ENCODE peak calls at places on chromosomes 3 and 15, in seven cellular contexts. M is IMR-90, O is mesendoderm, A is H9, D is H1, G is mesenchymal stem cell, R is trophoblast cell. W is an unnamed sample. For H3K27me3, the result is how much of the 10 kb centered on the place peaks cover.

GRCh38 chr3:141320399-141321108 is 47.8 kb upstream of the ZBTB38 start:
- DNase-seq in M (no peak), O (no peak), A (no peak), D (no peak), G (no peak), R (no peak), W (no peak)

GRCh38 chr3:132643366-132643765 is 16.2 kb downstream of the ACAD11 start:
- DNase-seq in M (no peak), O (no peak), A (no peak), D (no peak), G (no peak), R (no peak), W (no peak)

GRCh38 chr15:40263036-40263754 is 19.7 kb downstream of the ANKRD63 start:
- DNase-seq in M (peak), O (no peak), A (no peak), D (no peak), G (peak), R (no peak), W (no peak)

GRCh38 chr3:15647629-15648167 is 46.2 kb downstream of the BTD start:
- DNase-seq in M (peak), O (no peak), A (no peak), D (no peak), G (peak), R (no peak), W (no peak)

GRCh38 chr3:174786825-174787224 is 72.3 kb upstream of the NAALADL2 start:
- DNase-seq in M (no peak), O (no peak), A (no peak), D (no peak), G (no peak), R (no peak), W (no peak)

GRCh38 chr15:66766282-66767228 is 64.5 kb downstream of the SMAD6 start:
- DNase-seq in M (peak), O (no peak), A (no peak), D (no peak), G (peak), R (no peak), W (no peak)

GRCh38 chr15:64149424-64150235 is 1.9 kb upstream of the SNX22 start:
- DNase-seq in M (no peak), O (peak), A (peak), D (no peak), G (peak), R (peak), W (no peak)

GRCh38 chr3:13714251-13714916 is 165.5 kb downstream of the FBLN2 start:
- DNase-seq in M (no peak), O (no peak), A (peak), D (no peak), G (no peak), R (no peak), W (no peak)

GRCh38 chr3:48128779-48129178 is 59.4 kb downstream of the CDC25A start:
- DNase-seq in M (no peak), O (no peak), A (no peak), D (no peak), G (no peak), R (no peak), W (no peak)

GRCh38 chr3:51559266-51559907 is 20.9 kb downstream of the RAD54L2 start:
- DNase-seq in M (peak), O (no peak), A (no peak), D (no peak), G (peak), R (no peak), W (no peak)

GRCh38 chr15:97686324-97686723 is 274.2 kb upstream of the ARRDC4 start:
- DNase-seq in M (no peak), O (no peak), A (no peak), D (no peak), G (no peak), R (no peak), W (no peak)

GRCh38 chr3:14358426-14359211 is 43.8 kb upstream of the SLC6A6 start:
- DNase-seq in M (peak), O (no peak), A (no peak), D (no peak), G (peak), R (no peak), W (no peak)

GRCh38 chr3:78979083-78979482 is 788.7 kb downstream of the ROBO1 start:
- DNase-seq in M (no peak), O (peak), A (no peak), D (no peak), G (no peak), R (no peak), W (peak)

GRCh38 chr15:64096486-64097431 is 977 bp downstream of the SNX1 start:
- DNase-seq in M (peak), O (peak), A (no peak), D (no peak), G (peak), R (peak), W (no peak)

GRCh38 chr3:184262166-184262926 is 993 bp upstream of the CAMK2N2 start:
- DNase-seq in M (peak), O (peak), A (peak), D (no peak), G (no peak), R (peak), W (no peak)

GRCh38 chr3:8937064-8938020 is 25.9 kb downstream of the RAD18 start:
- DNase-seq in M (peak), O (no peak), A (no peak), D (no peak), G (peak), R (peak), W (no peak)

GRCh38 chr3:49813497-49814174 is at the start of gene UBA7:
- DNase-seq in M (peak), O (no peak), A (no peak), D (no peak), G (peak), R (peak), W (no peak)

GRCh38 chr15:31214158-31214863 is 112.3 kb upstream of the KLF13 start:
- DNase-seq in M (no peak), O (no peak), A (no peak), D (no peak), G (no peak), R (no peak), W (no peak)
- H2BK5ac ChIP-seq in M (no peak), O (no peak), A (no peak), D (no peak), G (no peak), R (no peak), W (no peak)

GRCh38 chr15:59437777-59438574 is at the start of gene FAM81A:
- DNase-seq in M (peak), O (peak), A (peak), D (no peak), G (peak), R (peak), W (peak)

GRCh38 chr15:59437473-59437776 is 561 bp upstream of the FAM81A start:
- DNase-seq in M (no peak), O (no peak), A (no peak), D (no peak), G (no peak), R (no peak), W (no peak)

GRCh38 chr15:59436774-59437472 is 1.1 kb upstream of the FAM81A start:
- DNase-seq in M (no peak), O (no peak), A (no peak), D (no peak), G (peak), R (no peak), W (no peak)

GRCh38 chr15:59438891-59439290 is 905 bp downstream of the FAM81A start:
- DNase-seq in M (no peak), O (no peak), A (no peak), D (no peak), G (peak), R (no peak), W (no peak)

DNA sequence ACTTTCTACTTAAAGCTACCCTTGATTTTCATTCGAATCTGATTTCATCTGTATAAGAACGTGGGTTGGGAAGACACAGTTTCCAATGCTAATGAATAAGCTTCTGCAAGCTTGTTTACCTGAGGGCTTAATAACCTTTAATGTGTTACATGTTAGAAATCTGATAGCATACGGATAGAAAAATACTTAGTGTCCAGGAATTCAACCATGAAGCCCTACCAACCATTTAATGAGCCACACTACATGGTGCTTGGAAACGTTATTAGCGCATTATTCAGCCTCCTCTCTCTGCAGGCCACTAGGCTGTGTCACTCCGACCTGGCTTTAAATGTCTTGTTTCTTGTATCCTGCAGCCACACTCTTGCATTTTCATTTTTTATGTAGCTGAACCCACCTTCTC is 1.6 kb downstream of the FAM81A start:
- DNase-seq in M (no peak), O (no peak), A (no peak), D (no peak), G (no peak), R (no peak), W (no peak)
- H3K27me3 ChIP-seq in M (under half), O (under half), A (under half), D (under half), G (under half), R (under half), W (under half)

DNA sequence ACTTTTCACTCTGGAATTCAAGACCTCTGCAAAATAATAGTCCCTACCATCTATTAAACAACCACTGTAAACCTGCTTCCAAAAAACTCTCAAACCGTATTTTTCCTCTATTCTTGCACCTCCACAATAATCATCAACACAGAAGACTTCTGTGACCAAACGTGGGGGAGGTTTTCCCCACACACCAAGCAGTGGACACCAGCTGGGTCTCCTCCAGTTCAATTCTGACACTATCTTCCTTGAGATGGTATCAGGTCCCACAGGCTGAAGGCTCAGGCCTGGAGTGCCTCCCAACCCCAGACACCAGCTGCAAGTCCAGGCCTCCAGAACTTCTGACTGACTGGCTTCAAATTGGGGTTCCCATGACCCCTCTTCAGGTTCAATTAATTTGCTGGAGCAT is 89.6 kb upstream of the RAP2B start:
- DNase-seq in M (no peak), O (no peak), A (no peak), D (no peak), G (no peak), R (peak), W (no peak)
- H2AK5ac ChIP-seq in M (no peak), O (no peak), A (no peak), D (no peak), G (peak), R (no peak), W (no peak)

DNA sequence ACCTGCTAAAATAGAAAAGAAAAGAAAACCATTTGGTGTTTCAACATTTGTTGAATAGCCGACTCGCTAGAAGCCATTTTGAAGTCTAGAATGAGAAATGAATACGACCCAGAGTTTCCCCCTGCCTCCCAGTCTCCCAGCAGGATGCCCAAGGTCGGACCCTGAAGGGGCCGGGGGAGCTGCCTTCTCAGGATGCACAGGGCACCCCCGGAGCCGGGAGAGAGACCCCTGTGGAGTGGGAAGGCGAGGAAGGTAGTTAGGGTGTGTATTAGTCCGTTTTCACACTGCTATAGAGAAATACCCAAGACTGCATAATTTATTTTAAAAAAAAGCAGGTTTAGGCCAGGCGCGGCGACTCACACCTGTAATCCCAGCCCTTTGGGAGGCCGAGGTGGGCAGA is 44.7 kb downstream of the NIPA2 start:
- DNase-seq in M (no peak), O (no peak), A (no peak), D (no peak), G (no peak), R (no peak), W (no peak)
- H2BK5ac ChIP-seq in M (no peak), O (no peak), A (no peak), D (no peak), G (no peak), R (no peak), W (no peak)

DNA sequence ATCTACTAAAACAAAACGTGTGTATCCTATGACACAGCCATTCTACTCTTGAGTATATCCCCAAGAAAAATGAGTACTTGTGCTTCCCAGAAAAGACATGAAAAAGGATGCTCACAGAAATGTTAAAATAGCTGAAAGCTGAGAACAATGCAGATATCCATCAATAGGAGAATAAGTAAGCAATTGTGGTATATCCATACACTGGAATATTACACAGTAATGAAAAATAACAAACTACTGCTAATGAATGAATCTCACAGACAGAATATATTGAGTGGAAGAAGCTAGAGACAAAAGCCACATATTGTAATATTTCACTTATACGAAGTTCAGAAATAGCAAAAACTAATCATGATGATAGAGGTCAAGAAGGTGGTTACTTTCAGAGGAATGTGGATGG is 83.8 kb upstream of the CTDSPL start:
- DNase-seq in M (no peak), O (no peak), A (no peak), D (no peak), G (no peak), R (no peak), W (no peak)
- H3K27me3 ChIP-seq in M (under half), O (under half), A (under half), D (under half), G (under half), R (under half), W (under half)

GRCh38 chr3:156030735-156031134 is 89.6 kb upstream of the KCNAB1 start:
- DNase-seq in M (no peak), O (no peak), A (no peak), D (no peak), G (no peak), R (no peak), W (no peak)

GRCh38 chr3:156033428-156033827 is 87.0 kb upstream of the KCNAB1 start:
- DNase-seq in M (no peak), O (no peak), A (no peak), D (no peak), G (no peak), R (no peak), W (no peak)

GRCh38 chr3:156035158-156035557 is 85.2 kb upstream of the KCNAB1 start:
- DNase-seq in M (no peak), O (no peak), A (no peak), D (no peak), G (no peak), R (no peak), W (no peak)

GRCh38 chr3:156037356-156037755 is 83.0 kb upstream of the KCNAB1 start:
- DNase-seq in M (no peak), O (no peak), A (no peak), D (no peak), G (no peak), R (no peak), W (no peak)

GRCh38 chr3:156036258-156037053 is 83.9 kb upstream of the KCNAB1 start:
- DNase-seq in M (no peak), O (no peak), A (no peak), D (no peak), G (no peak), R (no peak), W (no peak)
- H2AK5ac ChIP-seq in M (no peak), O (no peak), A (no peak), D (no peak), G (no peak), R (no peak), W (no peak)

GRCh38 chr3:126104028-126104635 is 20.2 kb upstream of the SLC41A3 start:
- DNase-seq in M (no peak), O (no peak), A (no peak), D (no peak), G (no peak), R (no peak), W (no peak)

GRCh38 chr3:126105691-126106187 is 21.8 kb upstream of the SLC41A3 start:
- DNase-seq in M (no peak), O (no peak), A (no peak), D (no peak), G (no peak), R (no peak), W (no peak)

GRCh38 chr3:126106336-126107202 is 22.6 kb upstream of the SLC41A3 start:
- DNase-seq in M (no peak), O (no peak), A (no peak), D (no peak), G (no peak), R (no peak), W (no peak)

GRCh38 chr3:126103121-126104027 is 19.4 kb upstream of the SLC41A3 start:
- DNase-seq in M (no peak), O (peak), A (peak), D (no peak), G (no peak), R (no peak), W (no peak)

GRCh38 chr3:126104742-126105605 is 21.1 kb upstream of the SLC41A3 start:
- DNase-seq in M (no peak), O (no peak), A (no peak), D (no peak), G (no peak), R (no peak), W (no peak)
- H2BK5ac ChIP-seq in M (no peak), O (no peak), A (no peak), D (no peak), G (no peak), R (no peak), W (no peak)

W was measured in neuronal stem cell.